ENCODE peak calls at places on chromosomes 13 and 19, in four cellular contexts. One of them, this sample, is unnamed.
A peak's percentile ranks its signal among the peaks of the same experiment; 100 is the strongest.

GRCh38 chr13:36815069-36815468 is 4.0 kb upstream of the RFXAP start:
- DNase-seq in neuronal stem cell: no peak
- DNase-seq in mesenchymal stem cell: peak; percentile 18
- DNase-seq in trophoblast cell: no peak
- DNase-seq in this sample: no peak

GRCh38 chr13:93637852-93638251 is 411.2 kb downstream of the GPC6 start:
- DNase-seq in neuronal stem cell: no peak
- DNase-seq in trophoblast cell: no peak
- DNase-seq in mesenchymal stem cell: no peak
- DNase-seq in this sample: no peak

GRCh38 chr19:55563261-55563690 is 17.4 kb downstream of the ZNF579 start:
- DNase-seq in trophoblast cell: no peak
- DNase-seq in neuronal stem cell: no peak
- DNase-seq in mesenchymal stem cell: no peak
- DNase-seq in this sample: no peak

GRCh38 chr19:52664461-52664860 is 26.3 kb upstream of the ZNF83 start:
- DNase-seq in trophoblast cell: no peak
- DNase-seq in mesenchymal stem cell: no peak
- DNase-seq in neuronal stem cell: peak; percentile 20
- DNase-seq in this sample: peak; percentile 73

GRCh38 chr13:30053904-30054303 is 203.5 kb upstream of the UBL3 start:
- DNase-seq in neuronal stem cell: no peak
- DNase-seq in mesenchymal stem cell: no peak
- DNase-seq in trophoblast cell: no peak
- DNase-seq in this sample: peak; percentile 82

GRCh38 chr13:46295531-46296464 is 84.1 kb downstream of the LRRC63 start:
- DNase-seq in trophoblast cell: peak; percentile 75
- DNase-seq in neuronal stem cell: no peak
- DNase-seq in mesenchymal stem cell: peak; percentile 88
- DNase-seq in this sample: no peak

GRCh38 chr13:40790232-40790631 is 821 bp downstream of the SLC25A15 start:
- DNase-seq in mesenchymal stem cell: no peak
- DNase-seq in neuronal stem cell: no peak
- DNase-seq in trophoblast cell: no peak
- DNase-seq in this sample: no peak

GRCh38 chr13:72652681-72653080 is 74.7 kb downstream of the MZT1 start:
- DNase-seq in trophoblast cell: no peak
- DNase-seq in neuronal stem cell: no peak
- DNase-seq in mesenchymal stem cell: no peak
- DNase-seq in this sample: no peak

GRCh38 chr19:41377977-41378707 is 1.8 kb downstream of the TMEM91 start:
- DNase-seq in neuronal stem cell: no peak
- DNase-seq in mesenchymal stem cell: peak; percentile 54
- DNase-seq in trophoblast cell: no peak
- DNase-seq in this sample: peak; percentile 73

GRCh38 chr19:4910594-4911273 is 1.4 kb downstream of the UHRF1 start:
- DNase-seq in trophoblast cell: no peak
- DNase-seq in neuronal stem cell: no peak
- DNase-seq in mesenchymal stem cell: peak; percentile 64
- DNase-seq in this sample: no peak

GRCh38 chr19:13963603-13964105 is 11.3 kb downstream of the DCAF15 start:
- DNase-seq in mesenchymal stem cell: no peak
- DNase-seq in trophoblast cell: no peak
- DNase-seq in neuronal stem cell: no peak
- DNase-seq in this sample: peak; percentile 71

GRCh38 chr13:46489586-46490023 is 63.4 kb upstream of the LRCH1 start:
- DNase-seq in neuronal stem cell: no peak
- DNase-seq in trophoblast cell: no peak
- DNase-seq in mesenchymal stem cell: no peak
- DNase-seq in this sample: no peak

GRCh38 chr13:33194820-33195692 is 90.5 kb downstream of the STARD13 start:
- DNase-seq in neuronal stem cell: no peak
- DNase-seq in trophoblast cell: peak; percentile 83
- DNase-seq in mesenchymal stem cell: peak; percentile 98
- DNase-seq in this sample: no peak

GRCh38 chr13:99281811-99282263 is 23.7 kb upstream of the GPR18 start:
- DNase-seq in neuronal stem cell: no peak
- DNase-seq in mesenchymal stem cell: no peak
- DNase-seq in trophoblast cell: no peak
- DNase-seq in this sample: no peak

GRCh38 chr13:54162069-54162468 is 1133.5 kb downstream of the OLFM4 start:
- DNase-seq in neuronal stem cell: no peak
- DNase-seq in trophoblast cell: no peak
- DNase-seq in mesenchymal stem cell: no peak
- DNase-seq in this sample: peak; percentile 40

GRCh38 chr13:79735228-79735627 is 254.3 kb downstream of the NDFIP2 start:
- DNase-seq in mesenchymal stem cell: peak; percentile 61
- DNase-seq in trophoblast cell: no peak
- DNase-seq in neuronal stem cell: no peak
- DNase-seq in this sample: no peak

GRCh38 chr19:13712767-13713201 is 51.5 kb upstream of the MRI1 start:
- DNase-seq in trophoblast cell: no peak
- DNase-seq in mesenchymal stem cell: no peak
- DNase-seq in neuronal stem cell: no peak
- DNase-seq in this sample: no peak

GRCh38 chr13:93226623-93227279 is at the start of gene GPC6:
- DNase-seq in trophoblast cell: no peak
- DNase-seq in mesenchymal stem cell: peak; percentile 96
- DNase-seq in neuronal stem cell: peak; percentile 89
- DNase-seq in this sample: peak; percentile 61

GRCh38 chr19:14031719-14032480 is at the start of gene IL27RA:
- DNase-seq in trophoblast cell: no peak
- DNase-seq in mesenchymal stem cell: peak; percentile 70
- DNase-seq in neuronal stem cell: peak; percentile 54
- DNase-seq in this sample: peak; percentile 77

GRCh38 chr19:10233946-10234345 is 2.8 kb upstream of the S1PR2 start:
- DNase-seq in mesenchymal stem cell: no peak
- DNase-seq in neuronal stem cell: no peak
- DNase-seq in trophoblast cell: no peak
- DNase-seq in this sample: no peak

DNA sequence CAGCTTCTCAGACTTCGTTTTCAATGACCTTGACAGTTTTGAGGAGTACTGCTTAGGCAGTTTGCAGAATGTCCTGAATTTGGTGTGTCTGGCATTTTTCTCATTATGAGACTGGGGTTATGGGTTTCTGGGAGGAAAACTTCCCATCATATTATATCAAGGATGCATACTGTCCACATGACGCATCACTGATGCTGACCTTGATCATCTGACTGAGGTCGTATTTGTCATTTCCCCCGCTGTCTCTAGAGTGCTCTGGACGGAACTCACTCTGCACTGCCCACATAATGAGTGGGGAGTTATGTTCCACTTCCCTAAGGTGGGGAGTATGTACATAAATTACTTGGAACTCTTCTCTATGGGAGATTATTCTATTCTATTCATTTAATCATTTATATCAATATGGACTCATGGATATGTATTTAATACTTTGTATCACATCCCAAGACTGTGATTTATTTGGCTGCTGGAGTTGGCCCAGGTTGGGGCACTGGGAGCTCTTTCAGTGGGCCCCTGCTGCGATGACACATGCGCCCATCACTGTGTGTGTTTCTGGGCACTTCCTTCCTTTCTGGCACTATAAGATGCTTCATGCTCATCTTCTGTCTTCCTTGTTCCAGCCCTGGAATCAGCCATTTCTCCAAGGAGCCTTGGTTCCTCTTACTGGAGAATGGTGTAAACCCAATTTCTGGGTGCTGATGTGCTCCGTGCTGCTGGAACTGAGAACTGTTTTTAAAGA is 138.6 kb downstream of the MIPEP start:
- DNase-seq in trophoblast cell: no peak
- DNase-seq in neuronal stem cell: no peak
- DNase-seq in mesenchymal stem cell: peak; percentile 30
- DNase-seq in this sample: no peak
- H3K23ac ChIP-seq in trophoblast cell: no peak overlapping the region
- H3K23ac ChIP-seq in neuronal stem cell: no peak overlapping the region
- H3K23ac ChIP-seq in mesenchymal stem cell: no peak overlapping the region
- H3K23ac ChIP-seq in this sample: no peak overlapping the region

DNA sequence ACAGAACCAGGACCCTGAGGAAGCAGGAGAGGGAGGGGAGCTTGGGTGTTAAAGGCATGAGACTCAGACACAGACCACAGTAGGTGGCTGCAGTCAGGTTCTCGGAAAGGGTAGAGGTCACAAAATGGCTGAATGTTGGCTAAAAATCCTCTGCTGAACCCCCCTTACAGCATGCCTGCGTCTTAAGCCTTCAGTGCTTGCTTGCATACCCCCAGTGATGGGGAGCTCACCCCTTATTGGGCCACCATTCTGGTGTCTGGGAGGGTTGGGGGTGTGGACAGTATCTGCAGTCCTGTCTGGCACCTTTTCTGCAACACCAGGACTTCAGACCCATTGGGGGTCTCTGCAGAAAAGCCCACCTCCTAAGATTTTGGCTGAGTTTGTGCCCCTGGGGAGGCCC is 14.2 kb upstream of the B3GNT3 start:
- DNase-seq in neuronal stem cell: no peak
- DNase-seq in trophoblast cell: no peak
- DNase-seq in mesenchymal stem cell: no peak
- DNase-seq in this sample: no peak
- H2AK5ac ChIP-seq in neuronal stem cell: no peak overlapping the region
- H2AK5ac ChIP-seq in trophoblast cell: no peak overlapping the region
- H2AK5ac ChIP-seq in mesenchymal stem cell: no peak overlapping the region
- H2AK5ac ChIP-seq in this sample: no peak overlapping the region

GRCh38 chr19:3761382-3762129 is at the start of gene APBA3:
- DNase-seq in neuronal stem cell: peak; percentile 93
- DNase-seq in trophoblast cell: peak; percentile 90
- DNase-seq in mesenchymal stem cell: peak; percentile 89
- DNase-seq in this sample: peak; percentile 94
- H3K14ac ChIP-seq in neuronal stem cell: peak within 1 kb of the TSS; percentile 57
- H3K14ac ChIP-seq in trophoblast cell: peak within 1 kb of the TSS; percentile 92
- H3K14ac ChIP-seq in mesenchymal stem cell: peak within 1 kb of the TSS; percentile 82
- H3K14ac ChIP-seq in this sample: peak within 1 kb of the TSS; percentile 87

GRCh38 chr13:26221399-26221720 is 754 bp downstream of the RNF6 start:
- DNase-seq in mesenchymal stem cell: no peak
- DNase-seq in neuronal stem cell: no peak
- DNase-seq in trophoblast cell: no peak
- DNase-seq in this sample: no peak

GRCh38 chr13:26219726-26220125 is 2.4 kb downstream of the RNF6 start:
- DNase-seq in trophoblast cell: no peak
- DNase-seq in mesenchymal stem cell: peak; percentile 22
- DNase-seq in neuronal stem cell: no peak
- DNase-seq in this sample: no peak

GRCh38 chr13:26220575-26220974 is 1.5 kb downstream of the RNF6 start:
- DNase-seq in neuronal stem cell: no peak
- DNase-seq in mesenchymal stem cell: peak; percentile 66
- DNase-seq in trophoblast cell: peak; percentile 71
- DNase-seq in this sample: no peak

GRCh38 chr13:26221721-26222522 is at the start of gene RNF6:
- DNase-seq in mesenchymal stem cell: peak; percentile 100
- DNase-seq in neuronal stem cell: peak; percentile 95
- DNase-seq in trophoblast cell: peak; percentile 97
- DNase-seq in this sample: peak; percentile 97

GRCh38 chr13:26222523-26223046 is 471 bp upstream of the RNF6 start:
- DNase-seq in neuronal stem cell: no peak
- DNase-seq in trophoblast cell: no peak
- DNase-seq in mesenchymal stem cell: no peak
- DNase-seq in this sample: no peak
- H3K23ac ChIP-seq in neuronal stem cell: peak overlapping the region; percentile 97
- H3K23ac ChIP-seq in trophoblast cell: no peak overlapping the region
- H3K23ac ChIP-seq in mesenchymal stem cell: no peak overlapping the region
- H3K23ac ChIP-seq in this sample: no peak overlapping the region

GRCh38 chr19:49592486-49593232 is 1.7 kb downstream of the PRR12 start:
- DNase-seq in trophoblast cell: no peak
- DNase-seq in mesenchymal stem cell: peak; percentile 50
- DNase-seq in neuronal stem cell: no peak
- DNase-seq in this sample: peak; percentile 68

GRCh38 chr19:49589391-49589790 is 1.6 kb upstream of the PRR12 start:
- DNase-seq in neuronal stem cell: no peak
- DNase-seq in mesenchymal stem cell: no peak
- DNase-seq in trophoblast cell: no peak
- DNase-seq in this sample: no peak

GRCh38 chr19:49591731-49592485 is 926 bp downstream of the PRR12 start:
- DNase-seq in mesenchymal stem cell: peak; percentile 66
- DNase-seq in neuronal stem cell: no peak
- DNase-seq in trophoblast cell: peak; percentile 21
- DNase-seq in this sample: peak; percentile 78

GRCh38 chr19:49590071-49590970 is 661 bp upstream of the PRR12 start:
- DNase-seq in mesenchymal stem cell: peak; percentile 98
- DNase-seq in neuronal stem cell: peak; percentile 97
- DNase-seq in trophoblast cell: peak; percentile 96
- DNase-seq in this sample: peak; percentile 99

DNA sequence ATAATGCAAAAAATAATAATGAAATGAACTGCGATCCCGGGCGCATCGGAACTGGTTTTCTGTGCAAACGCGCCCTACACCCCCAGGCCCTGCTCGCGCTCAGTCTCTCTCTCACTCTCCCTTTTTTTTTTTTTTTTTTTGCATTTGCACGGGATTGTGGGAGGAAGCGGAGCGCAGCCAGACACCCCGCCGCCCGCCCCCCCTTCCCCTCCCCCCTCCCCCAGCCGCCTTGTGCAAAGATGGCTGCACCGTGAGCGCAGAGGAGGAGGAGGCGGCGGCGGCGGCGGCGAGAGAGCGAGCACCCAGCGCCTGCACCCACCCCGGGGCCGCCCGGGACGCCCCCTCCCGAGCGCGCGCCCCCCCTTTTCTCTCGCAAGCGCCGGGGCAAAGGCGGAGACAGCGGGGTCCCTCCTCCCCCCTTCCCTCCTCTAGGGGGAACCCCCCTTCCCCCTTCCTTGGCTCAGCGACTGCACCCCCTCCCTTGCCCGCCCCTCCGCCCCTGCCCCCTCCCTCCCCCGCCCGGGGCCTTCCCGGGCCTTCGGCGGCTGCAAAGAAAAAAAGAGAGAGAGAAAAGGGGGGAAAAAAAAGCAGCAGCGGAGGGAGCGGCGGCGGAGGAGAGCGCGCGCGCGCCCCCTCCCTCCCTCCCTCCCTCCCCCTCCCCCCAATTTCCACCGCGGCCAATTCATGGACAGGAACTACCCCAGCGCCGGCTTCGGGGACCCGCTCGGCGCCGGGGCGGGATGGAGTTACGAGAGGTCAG is at the start of gene PRR12:
- DNase-seq in mesenchymal stem cell: peak; percentile 84
- DNase-seq in neuronal stem cell: peak; percentile 73
- DNase-seq in trophoblast cell: peak; percentile 26
- DNase-seq in this sample: peak; percentile 81
- H2AK5ac ChIP-seq in mesenchymal stem cell: peak within 1 kb of the TSS; percentile 54
- H2AK5ac ChIP-seq in neuronal stem cell: peak within 1 kb of the TSS; percentile 100
- H2AK5ac ChIP-seq in trophoblast cell: peak within 1 kb of the TSS; percentile 100
- H2AK5ac ChIP-seq in this sample: no peak within 1 kb of the TSS

GRCh38 chr19:2050991-2051770 is at the start of gene MKNK2:
- DNase-seq in trophoblast cell: peak; percentile 81
- DNase-seq in mesenchymal stem cell: peak; percentile 79
- DNase-seq in neuronal stem cell: peak; percentile 96
- DNase-seq in this sample: peak; percentile 88

GRCh38 chr19:2050349-2050990 is 574 bp downstream of the MKNK2 start:
- DNase-seq in trophoblast cell: no peak
- DNase-seq in mesenchymal stem cell: no peak
- DNase-seq in neuronal stem cell: no peak
- DNase-seq in this sample: no peak

GRCh38 chr19:2048104-2048958 is 2.7 kb downstream of the MKNK2 start:
- DNase-seq in neuronal stem cell: no peak
- DNase-seq in mesenchymal stem cell: no peak
- DNase-seq in trophoblast cell: no peak
- DNase-seq in this sample: peak; percentile 22

GRCh38 chr19:2048959-2049740 is 1.9 kb downstream of the MKNK2 start:
- DNase-seq in trophoblast cell: no peak
- DNase-seq in neuronal stem cell: no peak
- DNase-seq in mesenchymal stem cell: peak; percentile 45
- DNase-seq in this sample: peak; percentile 26

GRCh38 chr19:2049741-2050348 is 1.2 kb downstream of the MKNK2 start:
- DNase-seq in mesenchymal stem cell: peak; percentile 73
- DNase-seq in neuronal stem cell: no peak
- DNase-seq in trophoblast cell: peak; percentile 78
- DNase-seq in this sample: peak; percentile 55
- H3K14ac ChIP-seq in mesenchymal stem cell: peak overlapping the region; percentile 89
- H3K14ac ChIP-seq in neuronal stem cell: peak overlapping the region; percentile 56
- H3K14ac ChIP-seq in trophoblast cell: peak overlapping the region; percentile 36
- H3K14ac ChIP-seq in this sample: peak overlapping the region; percentile 70